ENCODE peak calls at places on chromosomes 3 and 15, in six cellular contexts. I is CD8-positive, alpha-beta memory T cell; A is A549; M is tibial artery; H is heart left ventricle; B is GM23248. Q is an unnamed sample. For H3K4me1, the result is how much of the 10 kb centered on the place peaks cover.

GRCh38 chr3:40258064-40258463 is 51.4 kb upstream of the EIF1B start:
- DNase-seq in I (no peak), H (no peak), A (no peak), B (no peak), M (no peak), Q (no peak)

GRCh38 chr15:79352206-79352605 is 41.3 kb downstream of the TMED3 start:
- DNase-seq in H (no peak), M (no peak), B (no peak), A (no peak), I (no peak), Q (no peak)

GRCh38 chr15:101081900-101082299 is 162.7 kb downstream of the LRRK1 start:
- DNase-seq in H (no peak), I (no peak), B (no peak), M (no peak), A (no peak), Q (no peak)

GRCh38 chr3:189937302-189938255 is 183.1 kb downstream of the P3H2 start:
- DNase-seq in M (no peak), A (peak), H (no peak), I (no peak), B (peak), Q (peak)

GRCh38 chr15:66682246-66682645 is 19.8 kb upstream of the SMAD6 start:
- DNase-seq in B (no peak), H (no peak), A (no peak), M (no peak), I (no peak), Q (no peak)

GRCh38 chr15:58224068-58224467 is 85.9 kb downstream of the AQP9 start:
- DNase-seq in M (no peak), B (no peak), H (peak), A (no peak), I (no peak), Q (no peak)

GRCh38 chr3:192395506-192395905 is 331.8 kb downstream of the FGF12 start:
- DNase-seq in B (no peak), A (no peak), H (no peak), I (no peak), M (no peak), Q (no peak)

GRCh38 chr3:185559706-185560090 is 7.3 kb upstream of the LIPH start:
- DNase-seq in M (no peak), B (no peak), A (no peak), H (no peak), I (no peak), Q (no peak)

GRCh38 chr3:127002195-127003174 is 19.6 kb downstream of the PLXNA1 start:
- DNase-seq in M (peak), I (no peak), A (no peak), B (peak), H (peak), Q (peak)

GRCh38 chr3:151639096-151639740 is 94.5 kb upstream of the AADACL2 start:
- DNase-seq in A (no peak), I (no peak), H (no peak), M (no peak), B (no peak), Q (peak)

GRCh38 chr15:41775651-41776050 is 1.4 kb downstream of the MAPKBP1 start:
- DNase-seq in A (no peak), I (no peak), B (peak), H (no peak), M (no peak), Q (peak)
- H3K4me1 ChIP-seq in A (under half), I (half or more), B (half or more), H (half or more), M (half or more), Q (half or more)

GRCh38 chr3:136070953-136071949 is 105.7 kb downstream of the PPP2R3A start:
- DNase-seq in H (peak), I (no peak), M (peak), B (peak), A (no peak), Q (peak)
- H3K27ac ChIP-seq in H (peak), I (no peak), M (peak), B (peak), A (no peak), Q (peak)

DNA sequence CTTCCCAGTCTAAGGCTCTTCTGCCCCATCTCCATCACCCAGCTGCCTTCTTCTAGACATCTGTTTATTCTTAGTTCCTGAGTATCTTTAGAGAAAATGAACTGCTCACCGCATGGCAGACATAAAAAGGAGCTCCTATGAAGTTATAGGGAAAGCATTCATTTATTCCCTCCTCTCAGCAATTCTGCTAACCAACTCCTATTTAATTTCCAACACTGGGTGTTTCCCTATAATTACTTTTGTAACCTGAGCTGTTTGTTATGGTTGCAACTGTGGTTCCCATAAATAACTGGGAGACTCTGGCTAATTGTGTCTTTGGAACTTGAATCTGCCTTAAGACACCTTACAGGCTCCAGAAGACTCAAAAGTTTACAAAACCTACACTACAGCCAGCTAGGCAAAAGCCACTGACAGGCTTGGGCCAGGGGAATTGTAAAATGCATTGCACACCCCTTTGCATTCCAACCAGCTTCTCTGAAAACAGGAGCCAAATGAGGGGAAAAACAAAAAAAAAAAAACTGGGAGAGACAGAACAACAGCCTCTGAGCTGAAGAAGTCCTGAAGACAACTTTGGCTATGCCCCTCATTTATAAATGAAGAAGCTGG is 231.5 kb upstream of the FEZF2 start:
- DNase-seq in M (no peak), A (no peak), I (no peak), H (no peak), B (peak), Q (no peak)
- H3K4me1 ChIP-seq in M (under half), A (under half), I (under half), H (under half), B (half or more), Q (half or more)

DNA sequence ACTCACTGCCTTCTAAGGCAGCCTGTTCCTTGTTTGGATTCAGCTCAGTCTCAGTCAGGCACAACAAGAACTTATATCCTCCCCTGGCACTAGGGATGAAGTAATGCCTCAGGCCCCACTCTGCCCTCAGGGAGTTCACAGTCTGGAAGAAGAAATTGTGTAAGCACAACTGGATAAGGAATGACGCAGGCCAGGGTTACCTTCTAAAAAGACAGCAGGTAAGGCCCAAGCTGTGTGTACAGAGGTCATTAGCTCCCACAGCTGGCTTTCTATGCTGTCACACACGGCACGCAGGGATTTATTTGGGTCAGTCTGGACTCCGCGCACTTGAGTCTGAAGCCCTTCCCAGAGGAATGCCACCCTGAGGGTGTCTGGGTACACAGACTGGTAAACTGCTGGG is 82.9 kb downstream of the IQSEC1 start:
- DNase-seq in H (no peak), B (peak), I (no peak), M (no peak), A (no peak), Q (no peak)
- H3K27ac ChIP-seq in H (peak), B (peak), I (no peak), M (peak), A (no peak), Q (peak)

GRCh38 chr15:42069025-42069424 is 25.3 kb downstream of the PLA2G4D start:
- DNase-seq in B (no peak), M (no peak), A (no peak), I (no peak), H (no peak), Q (no peak)
- H3K4me1 ChIP-seq in B (under half), M (under half), A (under half), I (under half), H (under half), Q (under half)

Q was measured in astrocyte.